ENCODE peak calls at places on chromosomes 4 and X, in seven cellular contexts. D is iPS DF 19.7; N is fibroblast of pulmonary artery; F is NCI-H1694 treated with DMSO at 0.1 percent for 48 hours; H is A549; R is astrocyte; O is activated CD8-positive, alpha-beta memory T cell treated with anti-CD3 and anti-CD28 coated beads, Interleukin-2, amount 50 U/mL, for 4 hours. Q is an unnamed sample.

GRCh38 chr4:88967883-88968316 is 89.1 kb downstream of the FAM13A start:
- DNase-seq in D (no peak), N (no peak), F (no peak), H (peak; percentile 2), R (no peak), O (no peak), Q (no peak)

GRCh38 chr4:1330761-1331590 is 16.0 kb upstream of the UVSSA start:
- DNase-seq in D (no peak), N (no peak), F (no peak), H (no peak), R (no peak), O (peak; percentile 61), Q (no peak)

GRCh38 chr4:25358515-25359275 is 18.4 kb upstream of the ANAPC4 start:
- DNase-seq in D (no peak), N (no peak), F (no peak), H (no peak), R (no peak), O (no peak), Q (no peak)

GRCh38 chr4:94277539-94277938 is 65.1 kb downstream of the HPGDS start:
- DNase-seq in D (no peak), N (no peak), F (no peak), H (no peak), R (no peak), O (no peak), Q (no peak)

GRCh38 chr4:96599752-96600151 is 759.9 kb downstream of the PDHA2 start:
- DNase-seq in D (no peak), N (no peak), F (no peak), H (no peak), R (no peak), O (no peak), Q (no peak)

GRCh38 chr4:54315561-54315960 is 86.5 kb downstream of the PDGFRA start:
- DNase-seq in D (no peak), N (no peak), F (no peak), H (no peak), R (no peak), O (no peak), Q (no peak)

GRCh38 chr4:57039345-57039744 is 60.6 kb downstream of the POLR2B start:
- DNase-seq in D (no peak), N (no peak), F (no peak), H (no peak), R (no peak), O (no peak), Q (no peak)

GRCh38 chrX:72139538-72139937 is 7.8 kb upstream of the RTL5 start:
- DNase-seq in D (no peak), N (no peak), F (no peak), H (no peak), R (no peak), O (no peak), Q (no peak)

GRCh38 chr4:97994765-97995465 is 148.4 kb downstream of the STPG2 start:
- DNase-seq in D (no peak), N (no peak), F (no peak), H (no peak), R (no peak), O (no peak), Q (no peak)

GRCh38 chr4:7310441-7310840 is 118.1 kb downstream of the SORCS2 start:
- DNase-seq in D (no peak), N (no peak), F (no peak), H (no peak), R (no peak), O (no peak), Q (no peak)

GRCh38 chrX:130170752-130171445 is 863 bp upstream of the RAB33A start:
- DNase-seq in D (no peak), N (no peak), F (peak; percentile 84), H (peak; percentile 70), R (no peak), O (peak; percentile 62), Q (peak; percentile 24)

GRCh38 chr4:134320048-134320447 is 118.5 kb upstream of the PABPC4L start:
- DNase-seq in D (no peak), N (no peak), F (no peak), H (no peak), R (peak; percentile 22), O (no peak), Q (no peak)

GRCh38 chr4:114615435-114615834 is 16.8 kb downstream of the UGT8 start:
- DNase-seq in D (no peak), N (no peak), F (no peak), H (no peak), R (no peak), O (no peak), Q (no peak)

Q was measured in stimulated activated CD8-positive, alpha-beta memory T cell treated with anti-CD3 and anti-CD28 coated beads, Interleukin-7, amount 100 ng/mL, for 24 hours.